ENCODE peak calls at places on chromosomes 1 and 21, in seven cellular contexts. T is Kasumi-1, N is GM19239, O is HEK293T, I is amygdala, Z is lower lobe of right lung, B is iPS-NIHi11. J is an unnamed sample.

GRCh38 chr1:63831409-63831808 is 57.6 kb downstream of the ROR1 start:
- DNase-seq in B (no peak), O (no peak), N (no peak), I (no peak), Z (no peak), T (no peak), J (no peak)

GRCh38 chr1:67626495-67627235 is 58.3 kb upstream of the GADD45A start:
- DNase-seq in O (no peak), I (no peak), B (no peak), T (no peak), N (no peak), Z (no peak), J (no peak)

GRCh38 chr1:228977307-228977706 is 242.0 kb downstream of the RHOU start:
- DNase-seq in B (no peak), T (no peak), O (no peak), Z (no peak), N (no peak), I (no peak), J (no peak)

GRCh38 chr1:158087320-158087927 is 93.3 kb upstream of the CD1D start:
- DNase-seq in T (peak; percentile 23), I (peak; percentile 53), O (peak; percentile 85), B (peak; percentile 90), N (peak; percentile 60), Z (no peak), J (no peak)

GRCh38 chr1:36133484-36133883 is 8.5 kb upstream of the COL8A2 start:
- DNase-seq in Z (no peak), N (no peak), B (peak; percentile 12), I (peak; percentile 29), T (no peak), O (no peak), J (no peak)

GRCh38 chr21:43328171-43328570 is 98.8 kb downstream of the SIK1 start:
- DNase-seq in B (no peak), T (no peak), I (no peak), Z (no peak), O (no peak), N (no peak), J (no peak)

GRCh38 chr1:223052931-223053330 is 90.1 kb downstream of the TLR5 start:
- DNase-seq in O (no peak), I (no peak), N (no peak), B (no peak), Z (no peak), T (no peak), J (no peak)

GRCh38 chr1:47618222-47618720 is 180.4 kb downstream of the FOXD2 start:
- DNase-seq in T (no peak), N (no peak), B (no peak), Z (no peak), I (no peak), O (no peak), J (no peak)

GRCh38 chr1:174726167-174726879 is 273.4 kb upstream of the CACYBP start:
- DNase-seq in B (no peak), N (no peak), Z (no peak), T (peak; percentile 57), I (no peak), O (peak; percentile 10), J (no peak)

GRCh38 chr1:93108335-93108734 is 29.3 kb downstream of the MTF2 start:
- DNase-seq in I (no peak), Z (no peak), T (no peak), O (no peak), B (no peak), N (no peak), J (no peak)

GRCh38 chr1:116825400-116825734 is 71.1 kb downstream of the CD2 start:
- DNase-seq in B (no peak), I (peak; percentile 46), Z (no peak), O (peak; percentile 39), N (no peak), T (no peak), J (no peak)

GRCh38 chr1:165355977-165356811 is at the start of gene LMX1A:
- DNase-seq in T (no peak), I (no peak), N (no peak), B (peak; percentile 64), Z (peak; percentile 45), O (no peak), J (no peak)

GRCh38 chr1:32215629-32216505 is 6.3 kb downstream of the TMEM234 start:
- DNase-seq in N (no peak), O (peak; percentile 87), Z (peak; percentile 55), B (peak; percentile 81), I (peak; percentile 59), T (peak; percentile 64), J (no peak)

GRCh38 chr1:152654110-152654509 is 9.1 kb upstream of the LCE2D start:
- DNase-seq in I (peak; percentile 23), N (peak; percentile 36), T (peak; percentile 58), Z (peak; percentile 41), O (peak; percentile 75), B (peak; percentile 55), J (no peak)